ENCODE peak calls at places on chromosomes 16 and 17, in five cellular contexts. T, L, B, K and Y are unnamed samples.

GRCh38 chr16:88014201-88014781 is 63.1 kb downstream of the BANP start:
- DNase-seq in T (peak; percentile 61), L (no peak), B (no peak), K (no peak), Y (peak; percentile 18)

GRCh38 chr16:53266156-53266555 is 168.1 kb upstream of the RBL2 start:
- DNase-seq in T (peak; percentile 3), L (no peak), B (no peak), K (no peak), Y (no peak)

GRCh38 chr17:17951524-17951923 is 20.7 kb downstream of the TOM1L2 start:
- DNase-seq in T (no peak), L (peak; percentile 63), B (no peak), K (no peak), Y (no peak)

GRCh38 chr16:67399218-67399733 is 6.0 kb upstream of the TPPP3 start:
- DNase-seq in T (peak; percentile 32), L (no peak), B (peak; percentile 71), K (peak; percentile 22), Y (no peak)

GRCh38 chr17:37117743-37118142 is 169.0 kb downstream of the AATF start:
- DNase-seq in T (no peak), L (no peak), B (no peak), K (no peak), Y (no peak)

GRCh38 chr17:76237859-76238313 is 2.4 kb downstream of the RNF157 start:
- DNase-seq in T (no peak), L (peak; percentile 54), B (no peak), K (no peak), Y (no peak)

GRCh38 chr17:72119963-72120877 is 600 bp upstream of the SOX9 start:
- DNase-seq in T (peak; percentile 87), L (peak; percentile 70), B (peak; percentile 66), K (no peak), Y (peak; percentile 72)

GRCh38 chr16:25693621-25694020 is 1.9 kb downstream of the HS3ST4 start:
- DNase-seq in T (no peak), L (no peak), B (no peak), K (no peak), Y (no peak)

GRCh38 chr17:13596241-13596941 is 5.3 kb downstream of the HS3ST3A1 start:
- DNase-seq in T (no peak), L (no peak), B (peak; percentile 65), K (no peak), Y (no peak)

GRCh38 chr16:30668393-30668792 is 10.2 kb downstream of the FBRS start:
- DNase-seq in T (no peak), L (no peak), B (no peak), K (no peak), Y (no peak)

GRCh38 chr16:27853651-27854050 is 209.9 kb downstream of the GSG1L start:
- DNase-seq in T (no peak), L (no peak), B (no peak), K (no peak), Y (no peak)

GRCh38 chr16:11410382-11411058 is 65.3 kb downstream of the RMI2 start:
- DNase-seq in T (no peak), L (no peak), B (no peak), K (no peak), Y (no peak)

GRCh38 chr17:80970044-80970761 is 21.4 kb upstream of the CHMP6 start:
- DNase-seq in T (no peak), L (no peak), B (no peak), K (peak; percentile 41), Y (no peak)

GRCh38 chr16:66925322-66925840 is at the start of gene RRAD:
- DNase-seq in T (peak; percentile 29), L (no peak), B (peak; percentile 60), K (no peak), Y (no peak)

GRCh38 chr16:51402239-51402638 is 251.2 kb upstream of the SALL1 start:
- DNase-seq in T (no peak), L (no peak), B (no peak), K (no peak), Y (no peak)

GRCh38 chr17:31841850-31842415 is 17.1 kb downstream of the COPRS start:
- DNase-seq in T (no peak), L (no peak), B (no peak), K (no peak), Y (no peak)

GRCh38 chr17:34584805-34585416 is 5.5 kb downstream of the TMEM132E start:
- DNase-seq in T (peak; percentile 14), L (peak; percentile 33), B (peak; percentile 77), K (no peak), Y (no peak)
- TF ChIP-seq CTCF in T (no peak), L (peak; percentile 21), B (peak; percentile 34), K (no peak), Y (peak; percentile 6)

GRCh38 chr16:73669535-73670274 is 621.8 kb upstream of the ZFHX3 start:
- DNase-seq in T (no peak), L (no peak), B (no peak), K (no peak), Y (no peak)

GRCh38 chr16:73671102-73671501 is 623.2 kb upstream of the ZFHX3 start:
- DNase-seq in T (no peak), L (no peak), B (no peak), K (no peak), Y (no peak)

DNA sequence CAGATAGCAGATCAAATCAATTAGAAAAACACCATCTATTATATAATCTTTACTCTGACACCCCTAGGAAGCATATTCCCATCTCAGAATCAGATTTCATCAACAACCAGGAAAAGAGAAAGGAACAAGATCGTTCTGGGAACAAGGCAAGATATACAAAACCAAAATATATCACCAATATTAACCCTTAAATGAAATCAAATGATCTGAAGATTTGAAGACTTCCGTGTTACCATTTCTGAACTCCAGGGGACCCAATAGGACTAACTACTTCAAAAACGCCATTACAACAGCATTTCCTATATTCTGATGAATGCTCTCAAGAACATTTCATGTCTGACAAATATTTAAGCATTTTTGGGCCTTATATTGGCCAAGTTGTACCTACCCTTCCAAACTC is 624.2 kb upstream of the ZFHX3 start:
- DNase-seq in T (no peak), L (no peak), B (no peak), K (no peak), Y (no peak)
- TF ChIP-seq CTCF in T (no peak), L (no peak), B (no peak), K (no peak), Y (no peak)

GRCh38 chr17:10357768-10358167 is 15.0 kb downstream of the MYH13 start:
- DNase-seq in T (no peak), L (no peak), B (no peak), K (no peak), Y (no peak)
- TF ChIP-seq CTCF in T (peak; percentile 30), L (no peak), B (peak; percentile 50), K (peak; percentile 23), Y (no peak)

GRCh38 chr17:7893226-7893880 is 4.8 kb downstream of the CHD3 start:
- DNase-seq in T (peak; percentile 8), L (no peak), B (no peak), K (no peak), Y (no peak)

GRCh38 chr17:7894866-7895265 is 6.3 kb downstream of the CHD3 start:
- DNase-seq in T (no peak), L (no peak), B (no peak), K (no peak), Y (no peak)

GRCh38 chr17:7894226-7894625 is 5.6 kb downstream of the CHD3 start:
- DNase-seq in T (no peak), L (no peak), B (no peak), K (no peak), Y (no peak)

GRCh38 chr17:7897090-7897489 is 8.5 kb downstream of the CHD3 start:
- DNase-seq in T (no peak), L (no peak), B (no peak), K (no peak), Y (no peak)

DNA sequence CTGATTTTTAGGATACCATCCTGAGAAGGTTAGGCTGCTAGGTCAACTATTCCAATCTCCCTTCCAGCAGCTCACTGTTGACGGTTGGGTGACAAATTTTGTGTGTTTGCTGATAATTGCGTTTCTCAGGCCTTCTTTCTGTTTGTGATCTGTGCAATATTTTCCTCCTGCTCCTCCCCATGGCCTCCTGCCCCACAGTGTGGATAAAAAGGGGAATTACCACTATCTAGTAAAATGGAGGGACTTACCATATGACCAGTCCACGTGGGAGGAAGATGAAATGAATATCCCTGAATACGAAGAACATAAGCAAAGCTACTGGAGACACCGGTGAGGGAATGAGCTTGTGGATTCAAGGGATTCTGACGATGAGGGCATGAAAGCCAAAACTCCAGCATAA is 9.2 kb downstream of the CHD3 start:
- DNase-seq in T (peak; percentile 38), L (peak; percentile 50), B (peak; percentile 29), K (no peak), Y (no peak)
- TF ChIP-seq CTCF in T (peak; percentile 64), L (peak; percentile 39), B (peak; percentile 53), K (peak; percentile 11), Y (peak; percentile 70)

GRCh38 chr17:27240802-27241155 is 53.1 kb upstream of the WSB1 start:
- DNase-seq in T (no peak), L (no peak), B (no peak), K (no peak), Y (no peak)
- TF ChIP-seq CTCF in T (no peak), L (no peak), B (no peak), K (no peak), Y (no peak)

GRCh38 chr17:10628756-10629155 is 28.4 kb downstream of the MYH3 start:
- DNase-seq in T (no peak), L (no peak), B (no peak), K (no peak), Y (no peak)
- TF ChIP-seq CTCF in T (peak; percentile 35), L (peak; percentile 26), B (peak; percentile 32), K (peak; percentile 26), Y (peak; percentile 29)

GRCh38 chr16:20638711-20639335 is 58.7 kb downstream of the ACSM1 start:
- DNase-seq in T (no peak), L (no peak), B (peak; percentile 3), K (no peak), Y (no peak)

DNA sequence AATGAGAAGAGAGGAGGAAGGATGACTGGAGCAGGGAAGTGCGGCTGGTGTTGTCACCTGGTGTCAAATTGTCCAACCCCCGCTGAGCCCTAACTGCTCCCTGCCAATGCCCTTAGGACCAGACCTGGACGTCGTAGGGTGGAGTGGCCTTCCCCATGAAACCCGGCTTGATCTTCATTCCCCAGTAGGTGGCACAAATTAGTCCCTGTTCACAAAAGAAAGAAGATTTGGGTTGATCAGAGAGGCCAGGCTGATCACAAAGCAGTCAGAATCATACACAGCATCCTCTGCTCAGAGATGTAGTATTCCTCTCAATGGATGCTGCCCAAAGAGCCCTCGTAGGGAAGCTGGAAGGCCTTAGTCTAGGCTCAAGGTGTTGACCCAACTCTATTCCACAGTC is 60.2 kb downstream of the ACSM1 start:
- DNase-seq in T (no peak), L (no peak), B (no peak), K (no peak), Y (no peak)
- TF ChIP-seq CTCF in T (no peak), L (no peak), B (no peak), K (no peak), Y (no peak)